ENCODE peak calls at places on chromosome 19, in five cellular contexts. C is sigmoid colon, K is choroid plexus epithelial cell, N is BJ, G is lung. A is an unnamed sample.

GRCh38 chr19:4258181-4258580 is 11.3 kb downstream of the YJU2 start:
- DNase-seq in K (no peak), N (no peak), G (no peak), C (no peak), A (no peak)

GRCh38 chr19:31436121-31436776 is 87.0 kb upstream of the TSHZ3 start:
- DNase-seq in N (no peak), G (peak; percentile 24), C (no peak), K (peak; percentile 66), A (peak; percentile 38)

GRCh38 chr19:16078311-16078758 is 2.0 kb downstream of the TPM4 start:
- DNase-seq in K (peak; percentile 58), N (no peak), C (peak; percentile 80), G (no peak), A (peak; percentile 89)

GRCh38 chr19:10815969-10816635 is 19.9 kb downstream of the TMED1 start:
- DNase-seq in G (no peak), K (peak; percentile 59), N (no peak), C (no peak), A (peak; percentile 68)

GRCh38 chr19:35767288-35768081 is 7.9 kb upstream of the ARHGAP33 start:
- DNase-seq in C (no peak), K (no peak), G (no peak), N (no peak), A (no peak)

GRCh38 chr19:15869873-15870272 is 28.0 kb downstream of the CYP4F2 start:
- DNase-seq in C (no peak), N (no peak), K (no peak), G (no peak), A (no peak)

GRCh38 chr19:15129856-15130580 is 22.8 kb downstream of the SYDE1 start:
- DNase-seq in N (no peak), G (no peak), K (no peak), C (peak; percentile 4), A (no peak)

GRCh38 chr19:19738564-19738963 is 5.7 kb upstream of the ZNF14 start:
- DNase-seq in K (no peak), N (no peak), C (no peak), G (peak; percentile 17), A (no peak)

GRCh38 chr19:48353682-48354081 is 10.1 kb downstream of the TMEM143 start:
- DNase-seq in G (no peak), K (peak; percentile 39), N (no peak), C (no peak), A (peak; percentile 18)

GRCh38 chr19:10514211-10515145 is 2.8 kb downstream of the S1PR5 start:
- DNase-seq in N (no peak), K (no peak), C (no peak), G (no peak), A (no peak)

GRCh38 chr19:5339470-5339949 is 1.1 kb downstream of the PTPRS start:
- DNase-seq in C (no peak), K (no peak), N (no peak), G (no peak), A (no peak)

GRCh38 chr19:3622224-3622623 is 4.4 kb downstream of the CACTIN start:
- DNase-seq in G (no peak), C (no peak), K (no peak), N (no peak), A (no peak)

GRCh38 chr19:10850631-10851030 is 2.4 kb downstream of the C19orf38 start:
- DNase-seq in G (no peak), C (no peak), N (no peak), K (no peak), A (no peak)

GRCh38 chr19:54209748-54210494 is 9.3 kb downstream of the RPS9 start:
- DNase-seq in C (peak; percentile 96), N (peak; percentile 87), K (peak; percentile 99), G (peak; percentile 97), A (peak; percentile 99)

GRCh38 chr19:2181618-2181997 is 17.9 kb downstream of the DOT1L start:
- DNase-seq in G (no peak), N (no peak), K (no peak), C (no peak), A (no peak)
- TF ChIP-seq CTCF in G (no peak), N (no peak), K (no peak), C (no peak), A (no peak)

DNA sequence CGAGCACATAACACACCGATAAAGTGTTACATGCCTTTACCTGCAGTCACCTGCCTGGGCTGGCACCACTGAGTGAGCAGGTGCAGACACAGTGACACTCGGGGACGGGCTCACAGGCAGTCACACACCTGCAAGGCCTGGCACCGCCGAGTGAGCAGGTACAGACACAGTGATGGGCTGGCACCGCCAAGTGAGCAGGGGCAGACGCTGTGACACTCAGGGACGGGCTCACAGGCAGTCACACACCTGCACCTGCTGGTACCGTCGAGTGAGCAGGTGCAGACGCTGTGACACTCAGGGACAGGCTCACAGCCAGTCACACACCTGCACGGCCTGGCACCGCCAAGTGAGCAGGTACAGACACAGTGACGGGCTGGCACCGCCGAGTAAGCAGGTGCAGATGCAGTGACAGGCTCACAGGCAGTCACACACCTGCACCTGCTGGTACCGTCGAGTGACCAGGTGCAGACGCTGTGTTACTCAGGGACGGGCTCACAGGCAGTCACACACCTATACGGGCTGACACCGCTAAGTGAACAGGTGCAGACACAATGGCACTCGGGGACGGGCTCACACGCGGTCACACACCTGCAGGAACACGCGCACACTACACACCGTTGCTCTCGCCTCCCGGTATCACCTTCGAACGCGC is 470 bp downstream of the ZNF835 start:
- DNase-seq in G (no peak), N (no peak), K (no peak), C (peak; percentile 65), A (no peak)
- H3K4me3 ChIP-seq in G (peak overlapping the region; percentile 85), N (no peak overlapping the region), K (peak overlapping the region; percentile 13), C (peak overlapping the region; percentile 85), A (peak overlapping the region; percentile 30)

GRCh38 chr19:9144920-9145319 is 4.7 kb downstream of the ZNF317 start:
- DNase-seq in N (no peak), G (no peak), C (no peak), K (peak; percentile 17), A (peak; percentile 13)
- TF ChIP-seq CTCF in N (no peak), G (no peak), C (no peak), K (no peak), A (no peak)

GRCh38 chr19:1491114-1491848 is at the start of gene REEP6:
- DNase-seq in C (no peak), N (no peak), G (no peak), K (no peak), A (no peak)

GRCh38 chr19:1491849-1492170 is 829 bp downstream of the REEP6 start:
- DNase-seq in C (peak; percentile 64), G (no peak), K (no peak), N (no peak), A (no peak)

GRCh38 chr19:1490020-1490310 is 185 bp downstream of the PCSK4 start:
- DNase-seq in N (no peak), K (no peak), G (no peak), C (no peak), A (no peak)

GRCh38 chr19:1489463-1489971 is 633 bp downstream of the PCSK4 start:
- DNase-seq in K (no peak), N (no peak), G (no peak), C (no peak), A (no peak)

GRCh38 chr19:1490311-1491113 is at the start of gene PCSK4:
- DNase-seq in G (peak; percentile 99), C (peak; percentile 100), K (peak; percentile 99), N (peak; percentile 90), A (peak; percentile 98)
- H3K4me3 ChIP-seq in G (peak within 1 kb of the TSS; percentile 43), C (peak within 1 kb of the TSS; percentile 57), K (peak within 1 kb of the TSS; percentile 65), N (peak within 1 kb of the TSS; percentile 61), A (peak within 1 kb of the TSS; percentile 63)

GRCh38 chr19:39299404-39299803 is 3.2 kb downstream of the IFNL1 start:
- DNase-seq in K (no peak), N (no peak), G (no peak), C (no peak), A (no peak)
- TF ChIP-seq CTCF in K (no peak), N (no peak), G (no peak), C (no peak), A (no peak)

GRCh38 chr19:1862424-1863307 is 713 bp downstream of the KLF16 start:
- DNase-seq in N (no peak), G (no peak), C (no peak), K (no peak), A (no peak)

GRCh38 chr19:1863638-1864479 is 480 bp upstream of the KLF16 start:
- DNase-seq in N (peak; percentile 30), C (peak; percentile 94), G (peak; percentile 89), K (peak; percentile 95), A (peak; percentile 90)

GRCh38 chr19:1862068-1862423 is 1.3 kb downstream of the KLF16 start:
- DNase-seq in K (no peak), G (no peak), N (no peak), C (no peak), A (no peak)

GRCh38 chr19:1864480-1865171 is 1.2 kb upstream of the KLF16 start:
- DNase-seq in G (peak; percentile 73), C (peak; percentile 84), N (no peak), K (peak; percentile 53), A (peak; percentile 57)

DNA sequence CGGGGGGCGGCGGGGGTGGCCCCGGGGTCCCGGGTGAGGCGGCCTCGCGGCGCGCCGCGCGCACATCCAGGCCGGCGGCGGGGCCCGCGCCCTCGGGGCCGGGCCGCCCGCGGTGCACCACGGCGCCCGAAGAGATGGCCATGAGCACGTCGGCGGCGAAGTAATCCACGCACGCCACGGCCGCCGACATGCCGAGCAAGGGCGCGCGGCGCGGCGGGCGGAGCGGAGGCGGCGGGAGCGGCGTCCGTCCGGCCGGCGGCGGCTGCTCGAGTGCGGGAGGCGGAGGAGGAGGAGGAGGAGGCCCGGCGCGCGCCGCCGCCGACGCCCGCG is at the start of gene KLF16:
- DNase-seq in C (no peak), G (no peak), N (no peak), K (no peak), A (no peak)
- H3K4me3 ChIP-seq in C (peak within 1 kb of the TSS; percentile 80), G (peak within 1 kb of the TSS; percentile 78), N (peak within 1 kb of the TSS; percentile 91), K (peak within 1 kb of the TSS; percentile 86), A (peak within 1 kb of the TSS; percentile 83)

GRCh38 chr19:18161691-18162039 is 8.7 kb downstream of the PIK3R2 start:
- DNase-seq in K (no peak), N (no peak), C (no peak), G (no peak), A (no peak)
- TF ChIP-seq CTCF in K (no peak), N (no peak), C (no peak), G (no peak), A (no peak)

GRCh38 chr19:41234512-41235208 is 15.6 kb downstream of the AXL start:
- DNase-seq in C (no peak), K (no peak), G (no peak), N (no peak), A (no peak)
- H3K4me3 ChIP-seq in C (no peak overlapping the region), K (no peak overlapping the region), G (no peak overlapping the region), N (no peak overlapping the region), A (no peak overlapping the region)

DNA sequence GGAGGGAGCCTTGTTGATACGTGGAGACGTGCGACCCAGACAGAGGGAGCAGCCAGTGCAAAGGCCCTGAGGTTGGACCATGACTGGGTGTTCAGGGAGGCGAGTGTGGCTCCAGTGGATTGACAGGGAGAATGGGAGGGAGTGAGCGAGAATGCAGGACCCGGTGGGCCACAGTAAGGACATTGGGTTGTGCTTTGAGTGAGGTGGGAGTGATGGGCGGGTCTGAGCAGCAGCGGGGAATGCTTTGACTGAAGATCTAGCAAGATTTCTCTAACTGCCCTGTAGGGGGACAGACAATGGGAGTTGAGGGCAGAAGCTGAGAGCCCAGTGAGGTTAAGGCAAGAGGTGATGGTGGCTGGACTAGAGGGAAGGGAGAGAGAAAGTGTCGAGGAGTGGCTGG is 7.7 kb upstream of the NANOS2 start:
- DNase-seq in G (no peak), N (no peak), K (no peak), C (no peak), A (peak; percentile 4)
- TF ChIP-seq CTCF in G (no peak), N (peak; percentile 18), K (peak; percentile 40), C (no peak), A (peak; percentile 21)